ENCODE peak calls at places on chromosomes 6 and 20, in six cellular contexts. Z is testis, G is AG04449, C is epithelial cell of esophagus, K is adipocyte, N is mammary epithelial cell. J is an unnamed sample.

GRCh38 chr6:64580346-64580745 is 944.7 kb downstream of the PHF3 start:
- DNase-seq in Z (no peak), G (no peak), C (peak), K (no peak), N (peak), J (peak)

GRCh38 chr6:168584671-168585070 is 143.7 kb downstream of the SMOC2 start:
- DNase-seq in Z (no peak), G (no peak), C (no peak), K (no peak), N (no peak), J (no peak)

GRCh38 chr6:121668259-121668658 is 232.8 kb downstream of the GJA1 start:
- DNase-seq in Z (no peak), G (no peak), C (no peak), K (peak), N (no peak), J (no peak)

GRCh38 chr6:13159295-13159694 is 169.0 kb downstream of the TBC1D7 start:
- DNase-seq in Z (no peak), G (no peak), C (no peak), K (no peak), N (no peak), J (no peak)

GRCh38 chr6:3323696-3324261 is 65.0 kb downstream of the PSMG4 start:
- DNase-seq in Z (no peak), G (no peak), C (no peak), K (no peak), N (no peak), J (no peak)

GRCh38 chr6:89482136-89482535 is 49.2 kb downstream of the ANKRD6 start:
- DNase-seq in Z (no peak), G (no peak), C (no peak), K (peak), N (no peak), J (no peak)

GRCh38 chr6:147560670-147561069 is 52.2 kb downstream of the SAMD5 start:
- DNase-seq in Z (no peak), G (no peak), C (no peak), K (no peak), N (no peak), J (no peak)

GRCh38 chr6:73340048-73340447 is 14.0 kb downstream of the DPPA5 start:
- DNase-seq in Z (no peak), G (no peak), C (peak), K (no peak), N (peak), J (no peak)

GRCh38 chr20:54044156-54044555 is 26.2 kb downstream of the BCAS1 start:
- DNase-seq in Z (no peak), G (no peak), C (peak), K (peak), N (peak), J (peak)

GRCh38 chr6:23851551-23851950 is 274.5 kb upstream of the NRSN1 start:
- DNase-seq in Z (no peak), G (no peak), C (no peak), K (no peak), N (no peak), J (no peak)

GRCh38 chr6:18600236-18600635 is 213.1 kb downstream of the RNF144B start:
- DNase-seq in Z (no peak), G (no peak), C (no peak), K (no peak), N (no peak), J (no peak)

GRCh38 chr20:41086402-41087324 is 50.7 kb upstream of the PLCG1 start:
- DNase-seq in Z (no peak), G (no peak), C (no peak), K (no peak), N (peak), J (no peak)

GRCh38 chr20:44733341-44734069 is 12.2 kb upstream of the KCNK15 start:
- DNase-seq in Z (peak), G (no peak), C (peak), K (peak), N (peak), J (no peak)

GRCh38 chr20:50509923-50510705 is at the start of gene PTPN1:
- DNase-seq in Z (peak), G (peak), C (peak), K (peak), N (peak), J (peak)

GRCh38 chr6:140602843-140603242 is 1228.4 kb upstream of the CITED2 start:
- DNase-seq in Z (no peak), G (no peak), C (no peak), K (peak), N (no peak), J (no peak)
- H3K4me3 ChIP-seq in Z (no peak), G (no peak), C (no peak), K (no peak), N (no peak), J (no peak)

GRCh38 chr6:118536478-118536877 is 11.6 kb upstream of the PLN start:
- DNase-seq in Z (no peak), G (no peak), C (no peak), K (no peak), N (no peak), J (no peak)

GRCh38 chr6:118530942-118531341 is 17.2 kb upstream of the PLN start:
- DNase-seq in Z (no peak), G (no peak), C (no peak), K (no peak), N (no peak), J (no peak)

GRCh38 chr6:118529756-118530155 is 18.3 kb upstream of the PLN start:
- DNase-seq in Z (no peak), G (no peak), C (no peak), K (peak), N (no peak), J (no peak)

GRCh38 chr6:118537579-118537978 is 10.5 kb upstream of the PLN start:
- DNase-seq in Z (no peak), G (no peak), C (no peak), K (no peak), N (no peak), J (no peak)

GRCh38 chr6:118535176-118535844 is 12.8 kb upstream of the PLN start:
- DNase-seq in Z (no peak), G (no peak), C (peak), K (no peak), N (no peak), J (no peak)
- H3K4me3 ChIP-seq in Z (no peak), G (no peak), C (no peak), K (no peak), N (no peak), J (no peak)

DNA sequence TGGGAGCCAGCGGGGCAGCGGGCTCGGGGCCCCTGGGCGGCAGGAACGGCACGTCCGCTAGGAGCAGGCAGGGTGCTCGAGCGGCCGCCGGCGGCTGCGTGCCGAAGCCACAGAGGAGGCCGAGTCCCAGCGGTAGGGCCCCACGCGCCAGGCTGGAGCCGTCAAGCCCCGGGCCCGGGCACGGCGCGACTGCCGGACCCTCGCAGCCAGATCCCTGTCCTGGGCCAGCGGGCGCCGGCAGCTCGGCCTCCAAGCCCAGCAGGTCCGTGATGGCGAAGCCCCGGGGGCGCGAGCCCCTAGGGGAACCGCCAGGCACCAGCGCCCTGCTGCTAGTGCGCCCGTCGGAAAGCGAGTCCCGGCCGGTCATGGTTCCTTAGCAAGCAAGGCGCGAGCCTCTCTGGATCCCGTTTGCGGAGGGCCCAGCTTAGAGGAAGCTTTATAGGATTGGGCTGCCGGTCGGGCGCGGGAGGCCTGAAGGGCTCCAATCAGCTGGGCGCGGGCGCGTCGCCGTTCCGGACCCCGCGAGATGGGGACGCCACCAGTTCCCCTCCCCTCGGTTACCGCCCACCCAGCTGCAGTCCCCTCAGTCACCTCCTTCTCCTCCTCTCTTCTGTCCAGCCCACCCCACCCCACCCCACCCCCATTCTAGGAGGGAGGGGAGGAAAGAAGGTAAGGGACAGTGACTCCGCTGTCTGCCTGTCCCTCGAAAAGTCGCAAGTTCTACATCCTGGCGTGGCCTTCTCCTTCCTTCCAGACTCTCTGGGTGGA is at the start of gene VSX1:
- DNase-seq in Z (no peak), G (no peak), C (no peak), K (no peak), N (no peak), J (no peak)
- H3K4me3 ChIP-seq in Z (peak), G (no peak), C (no peak), K (no peak), N (no peak), J (no peak)

GRCh38 chr6:117591405-117591804 is 10.9 kb downstream of the GOPC start:
- DNase-seq in Z (no peak), G (no peak), C (peak), K (no peak), N (no peak), J (no peak)

GRCh38 chr6:117592983-117593759 is 9.1 kb downstream of the GOPC start:
- DNase-seq in Z (no peak), G (no peak), C (peak), K (no peak), N (no peak), J (no peak)

GRCh38 chr6:117585647-117586046 is 16.7 kb downstream of the GOPC start:
- DNase-seq in Z (no peak), G (no peak), C (no peak), K (no peak), N (no peak), J (no peak)

GRCh38 chr6:117595099-117595923 is 7.0 kb downstream of the GOPC start:
- DNase-seq in Z (no peak), G (no peak), C (no peak), K (no peak), N (no peak), J (no peak)

DNA sequence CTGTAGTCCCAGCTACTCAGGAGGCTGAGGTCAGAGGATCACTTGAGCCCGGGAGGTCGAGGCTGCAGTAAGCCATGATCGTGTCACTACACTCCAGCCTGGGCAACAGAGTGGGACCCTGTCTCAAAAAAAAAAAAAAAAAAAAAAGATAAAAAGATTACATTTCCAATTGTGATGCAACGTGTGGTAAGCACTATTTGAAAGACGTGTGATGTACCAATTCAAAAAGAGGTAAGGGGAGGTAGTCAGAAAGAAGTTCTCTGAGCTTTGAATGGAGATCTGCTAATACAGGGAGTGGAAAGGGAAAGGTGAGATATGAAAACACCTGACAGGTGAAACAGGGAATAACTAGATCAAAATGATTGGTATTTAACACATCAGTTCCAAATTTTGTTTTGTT is 11.9 kb downstream of the GOPC start:
- DNase-seq in Z (no peak), G (no peak), C (no peak), K (no peak), N (no peak), J (no peak)
- H3K4me3 ChIP-seq in Z (no peak), G (no peak), C (no peak), K (no peak), N (no peak), J (no peak)

DNA sequence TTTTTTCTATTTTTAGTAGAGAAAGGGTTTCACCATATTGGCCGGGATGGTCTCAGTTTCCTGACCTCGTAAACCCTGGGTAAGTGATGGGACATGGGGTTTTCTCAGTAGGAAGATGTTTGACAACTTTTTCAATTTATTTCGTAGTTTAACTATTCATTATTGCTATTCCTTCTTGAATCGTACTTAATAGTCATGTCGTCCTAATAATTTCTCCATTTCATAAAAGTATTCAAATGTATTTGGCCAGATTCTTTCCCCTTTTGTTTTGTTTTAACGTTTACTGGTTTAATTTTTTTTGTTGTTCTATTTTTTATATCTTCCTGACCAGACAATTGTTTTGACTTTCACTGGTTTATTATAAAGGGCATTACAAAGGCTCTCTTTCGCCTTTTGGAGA is 16.3 kb downstream of the GPX5 start:
- DNase-seq in Z (no peak), G (no peak), C (no peak), K (no peak), N (no peak), J (no peak)
- H3K4me3 ChIP-seq in Z (peak), G (no peak), C (peak), K (no peak), N (peak), J (no peak)